ENCODE peak calls at places on chromosomes 13 and 19, in six cellular contexts. U is GM12891; M is stimulated activated CD8-positive, alpha-beta memory T cell treated with anti-CD3 and anti-CD28 coated beads, Interleukin-15, amount 100 ng/mL, for 1 hour; J is EL; Q is activated T-cell treated with anti-CD3 and anti-CD28 coated beads, Interleukin-2, amount 50 U/mL, for 48 hours; Y is lung. N is an unnamed sample.

GRCh38 chr19:41096353-41096752 is 8.1 kb downstream of the CYP2A13 start:
- DNase-seq in U (no peak), M (no peak), J (no peak), Q (no peak), Y (no peak), N (no peak)

GRCh38 chr19:18091217-18091608 is 4.5 kb upstream of the IL12RB1 start:
- DNase-seq in U (no peak), M (peak), J (no peak), Q (peak), Y (peak), N (peak)

GRCh38 chr13:35292329-35292728 is 184.2 kb downstream of the MAB21L1 start:
- DNase-seq in U (no peak), M (no peak), J (no peak), Q (no peak), Y (no peak), N (no peak)

GRCh38 chr19:4537953-4538600 is 1.8 kb downstream of the LRG1 start:
- DNase-seq in U (no peak), M (no peak), J (no peak), Q (no peak), Y (no peak), N (no peak)

GRCh38 chr13:35617420-35617819 is 140.9 kb upstream of the MAB21L1 start:
- DNase-seq in U (no peak), M (no peak), J (no peak), Q (no peak), Y (no peak), N (no peak)

GRCh38 chr13:33817513-33817842 is 471 bp upstream of the RFC3 start:
- DNase-seq in U (no peak), M (no peak), J (no peak), Q (no peak), Y (no peak), N (no peak)

GRCh38 chr19:9323557-9323918 is 441 bp upstream of the ZNF559 start:
- DNase-seq in U (peak), M (peak), J (peak), Q (no peak), Y (peak), N (no peak)

GRCh38 chr13:77698211-77699058 is 948 bp downstream of the SLAIN1 start:
- DNase-seq in U (peak), M (no peak), J (peak), Q (peak), Y (peak), N (peak)

GRCh38 chr13:101698400-101698799 is 245.9 kb downstream of the ITGBL1 start:
- DNase-seq in U (no peak), M (no peak), J (peak), Q (no peak), Y (no peak), N (no peak)

GRCh38 chr19:29785955-29786589 is 25.7 kb upstream of the CCNE1 start:
- DNase-seq in U (peak), M (no peak), J (peak), Q (peak), Y (no peak), N (no peak)

GRCh38 chr13:43285891-43286602 is 262.7 kb downstream of the DNAJC15 start:
- DNase-seq in U (no peak), M (no peak), J (peak), Q (no peak), Y (no peak), N (no peak)

GRCh38 chr19:49489601-49490167 is 2.3 kb downstream of the RPL13A start:
- DNase-seq in U (no peak), M (no peak), J (no peak), Q (peak), Y (no peak), N (no peak)